ENCODE peak calls at places on chromosomes 16 and 17, in nine cellular contexts. W is HCT116, Z is stomach, R is upper lobe of left lung, T is transverse colon, P is suprapubic skin, H is endothelial cell of umbilical vein, L is sigmoid colon, S is K562. C is an unnamed sample.

GRCh38 chr16:22948603-22949368 is 134.8 kb downstream of the HS3ST2 start:
- DNase-seq in W (peak; percentile 82), Z (peak; percentile 57), R (no peak), T (peak; percentile 69), P (peak; percentile 85), H (peak; percentile 69), L (peak; percentile 78), S (peak; percentile 89), C (peak; percentile 52)

GRCh38 chr16:31193874-31194273 is 8.7 kb downstream of the PYCARD start:
- DNase-seq in W (no peak), Z (no peak), R (no peak), T (no peak), P (no peak), H (no peak), L (no peak), S (no peak), C (no peak)

GRCh38 chr16:62254847-62255246 is 218.6 kb upstream of the CDH8 start:
- DNase-seq in W (no peak), Z (no peak), R (no peak), T (no peak), P (no peak), H (no peak), L (no peak), S (no peak), C (no peak)

GRCh38 chr17:74199306-74200092 is 4.0 kb upstream of the RPL38 start:
- DNase-seq in W (no peak), Z (peak; percentile 77), R (peak; percentile 93), T (peak; percentile 72), P (no peak), H (peak; percentile 50), L (peak; percentile 72), S (peak; percentile 78), C (peak; percentile 75)

GRCh38 chr16:27383511-27384243 is 18.3 kb upstream of the IL21R start:
- DNase-seq in W (no peak), Z (no peak), R (no peak), T (no peak), P (peak; percentile 48), H (no peak), L (peak; percentile 71), S (no peak), C (no peak)

GRCh38 chr16:69108069-69108904 is 2.8 kb downstream of the HAS3 start:
- DNase-seq in W (no peak), Z (no peak), R (no peak), T (no peak), P (no peak), H (no peak), L (no peak), S (no peak), C (no peak)

GRCh38 chr16:49755716-49756115 is 100.2 kb downstream of the ZNF423 start:
- DNase-seq in W (no peak), Z (no peak), R (no peak), T (no peak), P (no peak), H (no peak), L (no peak), S (no peak), C (no peak)

GRCh38 chr16:70482624-70483023 is 28.2 kb downstream of the FCSK start:
- DNase-seq in W (no peak), Z (no peak), R (no peak), T (no peak), P (no peak), H (no peak), L (no peak), S (no peak), C (no peak)

GRCh38 chr16:11742041-11742535 is 569 bp downstream of the TXNDC11 start:
- DNase-seq in W (no peak), Z (peak; percentile 58), R (no peak), T (peak; percentile 67), P (peak; percentile 84), H (peak; percentile 25), L (peak; percentile 79), S (peak; percentile 70), C (peak; percentile 38)

GRCh38 chr17:47239663-47240374 is 13.8 kb upstream of the ITGB3 start:
- DNase-seq in W (peak; percentile 69), Z (peak; percentile 50), R (peak; percentile 6), T (peak; percentile 60), P (peak; percentile 89), H (peak; percentile 99), L (peak; percentile 89), S (no peak), C (no peak)

GRCh38 chr16:30761427-30761927 is 385 bp downstream of the CFAP119 start:
- DNase-seq in W (no peak), Z (no peak), R (peak; percentile 92), T (peak; percentile 43), P (no peak), H (peak; percentile 41), L (no peak), S (peak; percentile 54), C (peak; percentile 49)

GRCh38 chr16:17465460-17465859 is 5.3 kb downstream of the XYLT1 start:
- DNase-seq in W (no peak), Z (no peak), R (no peak), T (no peak), P (no peak), H (no peak), L (no peak), S (no peak), C (no peak)

GRCh38 chr17:73976147-73976546 is 227.3 kb upstream of the RPL38 start:
- DNase-seq in W (no peak), Z (no peak), R (no peak), T (no peak), P (no peak), H (no peak), L (no peak), S (no peak), C (no peak)

GRCh38 chr16:17548825-17549224 is 78.1 kb upstream of the XYLT1 start:
- DNase-seq in W (no peak), Z (no peak), R (no peak), T (no peak), P (no peak), H (no peak), L (no peak), S (no peak), C (no peak)

GRCh38 chr17:68497885-68498319 is 14.3 kb upstream of the PRKAR1A start:
- DNase-seq in W (no peak), Z (peak; percentile 61), R (no peak), T (peak; percentile 68), P (no peak), H (no peak), L (no peak), S (no peak), C (peak; percentile 52)

GRCh38 chr17:56960596-56961538 is at the start of gene COIL:
- DNase-seq in W (peak; percentile 93), Z (peak; percentile 95), R (peak; percentile 94), T (peak; percentile 95), P (peak; percentile 93), H (peak; percentile 90), L (peak; percentile 95), S (peak; percentile 94), C (peak; percentile 81)
- TF ChIP-seq POLR2A in W (peak; percentile 89), Z (no peak), R (no peak), T (peak; percentile 43), P (no peak), H (peak; percentile 49), L (no peak), S (peak; percentile 93), C (peak; percentile 79)

GRCh38 chr16:76941091-76941490 is 249.9 kb upstream of the MON1B start:
- DNase-seq in W (no peak), Z (no peak), R (no peak), T (no peak), P (no peak), H (no peak), L (no peak), S (no peak), C (no peak)

GRCh38 chr16:76946879-76947278 is 244.1 kb upstream of the MON1B start:
- DNase-seq in W (peak; percentile 2), Z (no peak), R (no peak), T (no peak), P (no peak), H (no peak), L (no peak), S (peak; percentile 23), C (no peak)

GRCh38 chr16:76940251-76940650 is 250.7 kb upstream of the MON1B start:
- DNase-seq in W (no peak), Z (no peak), R (no peak), T (no peak), P (no peak), H (no peak), L (no peak), S (no peak), C (no peak)

GRCh38 chr16:76943936-76944335 is 247.1 kb upstream of the MON1B start:
- DNase-seq in W (no peak), Z (no peak), R (no peak), T (no peak), P (no peak), H (no peak), L (no peak), S (no peak), C (no peak)

GRCh38 chr16:76942089-76942488 is 248.9 kb upstream of the MON1B start:
- DNase-seq in W (no peak), Z (no peak), R (no peak), T (no peak), P (no peak), H (no peak), L (no peak), S (no peak), C (no peak)
- TF ChIP-seq POLR2AphosphoS5 in W (no peak), Z (no peak), R (no peak), T (no peak), P (no peak), H (no peak), L (no peak), S (no peak), C (no peak)

GRCh38 chr17:59762022-59762825 is 54.8 kb downstream of the VMP1 start:
- DNase-seq in W (peak; percentile 75), Z (no peak), R (no peak), T (no peak), P (no peak), H (peak; percentile 83), L (no peak), S (no peak), C (no peak)

GRCh38 chr17:59762826-59763374 is 55.4 kb downstream of the VMP1 start:
- DNase-seq in W (no peak), Z (no peak), R (no peak), T (no peak), P (no peak), H (no peak), L (no peak), S (no peak), C (no peak)

GRCh38 chr17:59765038-59765437 is 57.6 kb downstream of the VMP1 start:
- DNase-seq in W (no peak), Z (no peak), R (no peak), T (no peak), P (no peak), H (no peak), L (no peak), S (no peak), C (no peak)

GRCh38 chr17:59763861-59764260 is 56.4 kb downstream of the VMP1 start:
- DNase-seq in W (no peak), Z (no peak), R (no peak), T (no peak), P (no peak), H (peak; percentile 81), L (no peak), S (no peak), C (no peak)

GRCh38 chr17:59764292-59764741 is 56.9 kb downstream of the VMP1 start:
- DNase-seq in W (no peak), Z (no peak), R (no peak), T (no peak), P (no peak), H (no peak), L (no peak), S (no peak), C (no peak)
- TF ChIP-seq POLR2A in W (no peak), Z (no peak), R (no peak), T (no peak), P (no peak), H (no peak), L (no peak), S (no peak), C (no peak)

GRCh38 chr17:79074650-79075432 is at the start of gene ENGASE:
- DNase-seq in W (peak; percentile 92), Z (peak; percentile 97), R (peak; percentile 100), T (peak; percentile 96), P (peak; percentile 96), H (peak; percentile 90), L (peak; percentile 97), S (peak; percentile 96), C (peak; percentile 98)
- TF ChIP-seq POLR2AphosphoS5 in W (peak; percentile 81), Z (peak; percentile 65), R (peak; percentile 71), T (peak; percentile 67), P (no peak), H (peak; percentile 60), L (peak; percentile 49), S (peak; percentile 55), C (no peak)

C was measured in GM12891.